ENCODE peak calls at places on chromosomes 1 and 21, in seven cellular contexts. U is NB4; D is AML-193; N is RWPE1; Y is HCT116; H is effector CD4-positive, alpha-beta T cell; W is T-helper 9 cell. T is an unnamed sample.

GRCh38 chr1:3349161-3349967 is 105.1 kb upstream of the ARHGEF16 start:
- DNase-seq in U (peak; percentile 19), D (no peak), N (no peak), Y (no peak), H (no peak), W (no peak), T (no peak)

GRCh38 chr1:39729842-39730241 is 8.8 kb upstream of the PPIE start:
- DNase-seq in U (no peak), D (no peak), N (no peak), Y (no peak), H (no peak), W (no peak), T (no peak)

GRCh38 chr1:215005656-215006335 is 76.7 kb upstream of the KCNK2 start:
- DNase-seq in U (no peak), D (no peak), N (no peak), Y (no peak), H (no peak), W (no peak), T (no peak)

GRCh38 chr21:41877901-41878830 is 978 bp downstream of the PRDM15 start:
- DNase-seq in U (peak; percentile 60), D (peak; percentile 49), N (peak; percentile 27), Y (no peak), H (peak; percentile 15), W (peak; percentile 12), T (peak; percentile 61)

GRCh38 chr1:17355898-17356297 is 16.1 kb upstream of the PADI6 start:
- DNase-seq in U (no peak), D (no peak), N (no peak), Y (no peak), H (no peak), W (no peak), T (no peak)

GRCh38 chr1:92882817-92883216 is 51.0 kb downstream of the RPL5 start:
- DNase-seq in U (peak; percentile 82), D (peak; percentile 71), N (no peak), Y (no peak), H (peak; percentile 41), W (peak; percentile 16), T (peak; percentile 82)

GRCh38 chr1:25906644-25907300 is 553 bp upstream of the STMN1 start:
- DNase-seq in U (no peak), D (no peak), N (no peak), Y (no peak), H (peak; percentile 29), W (peak; percentile 21), T (no peak)

GRCh38 chr1:208047476-208047934 is 136.6 kb upstream of the CD34 start:
- DNase-seq in U (no peak), D (no peak), N (no peak), Y (no peak), H (no peak), W (no peak), T (no peak)

GRCh38 chr1:89652373-89652772 is 19.5 kb downstream of the LRRC8C start:
- DNase-seq in U (no peak), D (no peak), N (no peak), Y (no peak), H (no peak), W (no peak), T (no peak)

GRCh38 chr1:76713535-76713934 is 153.7 kb upstream of the ST6GALNAC5 start:
- DNase-seq in U (no peak), D (no peak), N (no peak), Y (no peak), H (no peak), W (no peak), T (no peak)

GRCh38 chr1:26417111-26417510 is 6.5 kb downstream of the LIN28A start:
- DNase-seq in U (peak; percentile 78), D (peak; percentile 67), N (peak; percentile 73), Y (peak; percentile 80), H (peak; percentile 83), W (peak; percentile 86), T (peak; percentile 32)

GRCh38 chr1:16202281-16203210 is 9.9 kb downstream of the ARHGEF19 start:
- DNase-seq in U (no peak), D (no peak), N (no peak), Y (no peak), H (no peak), W (no peak), T (no peak)

GRCh38 chr1:166952002-166952746 is 23.2 kb downstream of the ILDR2 start:
- DNase-seq in U (no peak), D (no peak), N (peak; percentile 42), Y (peak; percentile 28), H (no peak), W (no peak), T (no peak)

GRCh38 chr1:162328507-162328906 is 48.1 kb downstream of the SPATA46 start:
- DNase-seq in U (no peak), D (no peak), N (no peak), Y (no peak), H (no peak), W (no peak), T (no peak)

GRCh38 chr1:51729824-51730284 is 113.0 kb downstream of the OSBPL9 start:
- DNase-seq in U (peak; percentile 83), D (no peak), N (peak; percentile 41), Y (no peak), H (no peak), W (no peak), T (no peak)

GRCh38 chr1:42851420-42851819 is 5.0 kb downstream of the ZNF691 start:
- DNase-seq in U (no peak), D (no peak), N (no peak), Y (no peak), H (no peak), W (no peak), T (no peak)

GRCh38 chr21:39397651-39398385 is 47.8 kb downstream of the LCA5L start:
- DNase-seq in U (peak; percentile 78), D (peak; percentile 51), N (no peak), Y (no peak), H (no peak), W (no peak), T (peak; percentile 79)

GRCh38 chr1:31760422-31760900 is 3.7 kb downstream of the ADGRB2 start:
- DNase-seq in U (no peak), D (no peak), N (no peak), Y (no peak), H (no peak), W (no peak), T (no peak)

T was measured in MV-4-11.